ENCODE peak calls at places on chromosomes 1 and 21, in seven cellular contexts. G, B, V, H, N, K and J are unnamed samples.

GRCh38 chr1:198564716-198565115 is 24.2 kb upstream of the ATP6V1G3 start:
- DNase-seq in G (no peak), B (no peak), V (no peak), H (no peak), N (no peak), K (no peak), J (no peak)

GRCh38 chr1:243910612-243911011 is 60.6 kb upstream of the AKT3 start:
- DNase-seq in G (no peak), B (no peak), V (no peak), H (no peak), N (no peak), K (no peak), J (no peak)

GRCh38 chr1:21616372-21616771 is 52.8 kb downstream of the RAP1GAP start:
- DNase-seq in G (no peak), B (no peak), V (no peak), H (no peak), N (no peak), K (no peak), J (no peak)

GRCh38 chr1:206039046-206039929 is 13.7 kb upstream of the RHEX start:
- DNase-seq in G (no peak), B (no peak), V (no peak), H (no peak), N (no peak), K (no peak), J (no peak)

GRCh38 chr21:29953072-29953471 is 13.3 kb upstream of the GRIK1 start:
- DNase-seq in G (no peak), B (no peak), V (no peak), H (no peak), N (no peak), K (no peak), J (no peak)

GRCh38 chr1:200184196-200184595 is 156.7 kb downstream of the NR5A2 start:
- DNase-seq in G (peak), B (no peak), V (peak), H (no peak), N (peak), K (peak), J (peak)

GRCh38 chr1:75954594-75954993 is 22.4 kb upstream of the ASB17 start:
- DNase-seq in G (no peak), B (no peak), V (no peak), H (no peak), N (no peak), K (peak), J (no peak)

GRCh38 chr1:211985556-211986264 is 49.6 kb downstream of the INTS7 start:
- DNase-seq in G (no peak), B (no peak), V (no peak), H (no peak), N (no peak), K (no peak), J (no peak)

GRCh38 chr1:29387210-29387609 is 150.9 kb downstream of the PTPRU start:
- DNase-seq in G (no peak), B (peak), V (no peak), H (no peak), N (no peak), K (no peak), J (no peak)

GRCh38 chr1:37846634-37847339 is 12.6 kb downstream of the MTF1 start:
- DNase-seq in G (no peak), B (no peak), V (no peak), H (no peak), N (no peak), K (no peak), J (no peak)

GRCh38 chr1:88800382-88801051 is 90.8 kb downstream of the GTF2B start:
- DNase-seq in G (no peak), B (no peak), V (no peak), H (no peak), N (no peak), K (peak), J (no peak)
- TF ChIP-seq CTCF in G (peak), B (peak), V (peak), H (peak), N (peak), K (peak), J (peak)

DNA sequence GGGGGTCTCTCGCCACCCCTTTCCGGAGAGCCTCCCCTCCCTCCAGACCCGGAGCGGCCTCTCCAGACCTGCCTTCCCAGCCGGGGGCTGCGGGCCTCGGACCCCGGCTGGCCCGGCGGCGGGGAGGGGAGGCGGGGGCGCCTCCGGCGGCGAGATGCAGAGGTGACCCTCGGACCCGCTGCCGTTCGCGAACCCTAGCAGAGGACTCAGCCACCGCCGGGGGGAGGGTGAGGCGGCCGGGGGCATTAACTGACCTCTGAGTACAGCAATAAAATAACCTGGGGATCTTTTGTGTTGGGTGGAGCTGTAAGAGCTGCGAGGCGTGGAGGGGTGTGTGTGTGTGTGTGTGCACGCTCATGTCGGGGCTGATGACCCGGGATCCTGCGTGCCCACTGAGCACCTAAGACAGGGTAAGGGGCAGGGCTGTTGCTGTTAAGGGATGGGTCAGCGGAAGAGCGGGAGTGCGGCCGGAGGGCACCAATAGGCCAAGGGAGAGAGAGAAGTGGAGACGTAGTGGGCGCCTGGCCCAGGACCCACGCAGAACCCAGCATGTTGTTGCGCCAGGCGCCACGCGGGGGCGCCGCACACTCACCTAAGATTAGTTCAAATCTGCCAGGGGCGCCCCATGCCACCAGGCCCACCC is 6.3 kb downstream of the HAPLN2 start:
- DNase-seq in G (peak), B (peak), V (no peak), H (no peak), N (peak), K (peak), J (no peak)
- H3K4me3 ChIP-seq in G (peak), B (peak), V (peak), H (no peak), N (peak), K (no peak), J (no peak)

GRCh38 chr1:230541306-230541705 is 101.0 kb upstream of the COG2 start:
- DNase-seq in G (no peak), B (no peak), V (no peak), H (no peak), N (no peak), K (no peak), J (no peak)

GRCh38 chr1:230542681-230543080 is 99.6 kb upstream of the COG2 start:
- DNase-seq in G (no peak), B (no peak), V (no peak), H (no peak), N (no peak), K (no peak), J (no peak)

GRCh38 chr1:230543085-230543484 is 99.2 kb upstream of the COG2 start:
- DNase-seq in G (no peak), B (no peak), V (no peak), H (no peak), N (no peak), K (no peak), J (no peak)

GRCh38 chr1:230542054-230542453 is 100.2 kb upstream of the COG2 start:
- DNase-seq in G (no peak), B (no peak), V (no peak), H (no peak), N (no peak), K (no peak), J (no peak)

DNA sequence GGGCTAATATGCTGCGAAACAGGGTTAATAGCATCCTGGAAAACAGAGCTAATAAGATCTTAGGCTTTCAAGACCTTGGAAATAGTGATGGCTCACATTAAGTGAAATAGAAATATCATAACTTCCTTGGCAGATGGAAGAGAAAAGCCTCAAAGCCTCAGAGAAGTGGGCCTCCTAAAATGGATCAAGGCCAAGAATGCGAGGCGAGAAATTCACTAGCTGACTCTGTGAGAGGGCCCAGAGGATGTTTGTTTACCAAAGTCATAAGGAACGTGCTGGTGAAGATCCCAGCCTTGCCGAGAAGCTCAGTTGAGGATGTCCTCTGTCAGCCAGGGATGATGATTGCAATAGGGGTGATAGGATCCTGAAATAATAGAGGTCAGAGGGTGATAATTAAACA is 101.9 kb upstream of the COG2 start:
- DNase-seq in G (no peak), B (no peak), V (no peak), H (no peak), N (no peak), K (no peak), J (no peak)
- TF ChIP-seq CTCF in G (no peak), B (no peak), V (no peak), H (no peak), N (no peak), K (no peak), J (no peak)

DNA sequence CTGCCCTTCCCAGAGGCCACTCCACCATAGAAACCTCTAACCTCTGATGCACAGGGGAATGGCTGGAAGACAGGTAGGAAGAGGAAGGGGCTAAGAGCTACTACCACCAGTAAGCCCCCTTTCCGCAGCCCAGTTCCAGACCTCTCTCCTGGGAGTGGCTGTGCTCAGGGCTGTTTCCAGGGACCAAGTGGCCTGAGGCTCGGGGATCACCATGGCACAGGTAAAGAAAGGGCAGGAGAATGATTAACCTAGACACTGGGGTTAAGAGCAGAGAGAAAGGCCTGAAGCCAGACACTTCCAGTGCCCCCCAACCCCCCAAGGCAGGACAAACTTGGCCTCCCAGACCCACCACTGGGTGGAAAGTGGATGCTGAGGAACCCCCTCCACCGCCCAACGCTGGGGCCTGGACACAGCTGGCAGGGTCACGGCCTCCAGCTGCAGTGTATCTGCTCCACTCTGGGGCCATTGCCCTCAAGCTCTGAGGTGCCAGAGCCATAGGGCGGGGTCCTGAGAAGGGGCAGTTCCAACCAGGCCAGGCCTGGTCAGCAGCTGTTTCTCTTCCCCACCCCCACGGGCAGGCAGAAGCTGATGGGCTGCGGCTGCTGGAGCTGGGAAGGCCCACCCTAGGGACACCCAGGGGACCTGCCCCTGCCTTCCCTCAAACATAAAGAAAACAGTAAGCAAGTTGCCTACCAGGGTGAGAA is 2.7 kb downstream of the TAGLN2 start:
- DNase-seq in G (no peak), B (peak), V (no peak), H (no peak), N (peak), K (peak), J (no peak)
- H3K4me3 ChIP-seq in G (peak), B (peak), V (no peak), H (peak), N (peak), K (peak), J (peak)

DNA sequence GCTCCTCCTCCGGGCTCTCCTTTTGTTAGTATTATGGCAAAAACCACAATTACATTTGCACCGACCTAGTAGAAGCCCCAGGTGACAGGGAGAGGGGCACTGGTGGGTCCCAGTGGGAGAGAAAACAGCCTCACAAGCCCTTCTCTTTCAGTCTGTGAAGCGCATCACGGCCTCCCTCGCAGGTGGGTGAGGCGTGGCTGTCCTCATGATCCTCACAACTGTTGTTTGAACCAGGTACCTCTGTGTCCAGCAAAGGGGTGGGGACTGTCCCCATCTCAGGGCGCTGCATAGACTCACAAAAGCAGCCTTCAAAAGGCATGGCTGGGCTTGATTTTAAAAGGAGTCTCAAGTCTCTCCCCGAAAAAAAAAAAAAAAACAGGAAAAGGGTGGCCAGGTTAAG is 7.9 kb upstream of the C2CD2 start:
- DNase-seq in G (no peak), B (peak), V (no peak), H (no peak), N (no peak), K (no peak), J (no peak)
- TF ChIP-seq CTCF in G (no peak), B (no peak), V (no peak), H (no peak), N (no peak), K (no peak), J (no peak)

DNA sequence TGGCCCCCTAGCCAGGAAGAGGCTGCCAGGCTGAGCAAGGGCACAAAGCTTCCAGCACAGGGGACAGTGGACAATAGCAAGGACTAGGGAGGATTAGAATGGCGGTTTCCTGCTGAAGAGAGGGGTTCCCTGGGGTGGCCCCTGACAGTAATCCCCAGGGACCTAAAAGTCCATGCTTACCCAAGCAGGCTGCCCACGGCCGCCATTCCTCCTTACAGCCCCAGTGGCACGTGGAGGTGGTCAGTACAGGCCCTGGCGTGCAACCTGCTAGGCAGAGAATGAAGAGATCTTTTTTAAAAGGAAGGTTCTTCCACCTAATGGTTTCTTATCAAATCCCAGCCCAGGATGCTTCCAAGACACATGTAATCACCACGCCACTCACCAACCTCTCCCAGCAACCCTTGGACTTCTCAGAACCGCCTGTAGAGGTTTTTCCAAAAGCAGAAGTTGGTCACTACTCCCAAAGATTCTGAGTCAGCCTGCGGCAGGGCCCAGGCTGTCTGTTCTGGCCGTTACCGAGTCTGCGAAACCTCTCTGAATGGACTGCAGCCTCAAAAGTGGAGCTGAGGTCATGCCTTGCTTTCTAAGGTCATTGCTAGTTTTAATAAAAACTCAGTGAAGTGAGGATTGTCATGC is 926 bp downstream of the MRPL55 start:
- DNase-seq in G (no peak), B (peak), V (no peak), H (no peak), N (no peak), K (no peak), J (no peak)
- H3K4me3 ChIP-seq in G (peak), B (peak), V (peak), H (peak), N (peak), K (peak), J (peak)

GRCh38 chr1:25430073-25430665 is 528 bp upstream of the MACO1 start:
- DNase-seq in G (peak), B (peak), V (peak), H (peak), N (peak), K (no peak), J (no peak)
- TF ChIP-seq CTCF in G (no peak), B (no peak), V (no peak), H (no peak), N (no peak), K (no peak), J (no peak)

GRCh38 chr1:173415490-173415889 is 61.6 kb upstream of the PRDX6 start:
- DNase-seq in G (no peak), B (no peak), V (no peak), H (no peak), N (no peak), K (no peak), J (no peak)

GRCh38 chr1:173414136-173414535 is 63.0 kb upstream of the PRDX6 start:
- DNase-seq in G (no peak), B (no peak), V (no peak), H (no peak), N (no peak), K (no peak), J (no peak)

GRCh38 chr1:173411835-173412742 is 65.0 kb upstream of the PRDX6 start:
- DNase-seq in G (no peak), B (no peak), V (no peak), H (no peak), N (no peak), K (peak), J (no peak)

GRCh38 chr1:173414539-173414938 is 62.6 kb upstream of the PRDX6 start:
- DNase-seq in G (no peak), B (no peak), V (no peak), H (no peak), N (peak), K (no peak), J (no peak)

DNA sequence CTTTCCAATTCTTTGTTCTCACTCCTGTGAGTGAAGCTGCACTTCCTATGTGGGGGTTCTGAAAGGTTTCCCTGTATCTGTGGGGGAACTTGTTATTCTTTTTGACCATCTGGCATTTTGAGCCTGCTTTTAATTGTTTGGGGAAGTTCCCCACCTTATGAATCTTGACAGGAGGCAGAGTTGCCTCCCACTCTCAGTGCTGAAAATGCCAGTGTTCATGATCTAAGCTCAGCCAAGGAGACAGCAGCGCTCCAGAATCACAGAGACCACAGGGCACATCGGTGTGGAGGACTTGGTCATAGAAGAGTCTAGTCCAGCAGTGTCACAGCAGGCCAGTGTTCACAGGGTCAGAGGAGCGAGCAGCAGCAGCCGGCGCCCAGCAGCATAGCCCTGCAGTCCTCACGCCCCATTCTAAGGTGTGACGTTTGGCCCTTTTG is 63.8 kb upstream of the PRDX6 start:
- DNase-seq in G (no peak), B (no peak), V (no peak), H (no peak), N (no peak), K (no peak), J (no peak)
- H3K4me3 ChIP-seq in G (no peak), B (no peak), V (no peak), H (no peak), N (no peak), K (no peak), J (no peak)